ENCODE peak calls at places on chromosomes 16 and 17, in seven cellular contexts. One of them, this sample, is unnamed.

GRCh38 chr16:11016993-11017392 is 72.6 kb downstream of the CLEC16A start:
- DNase-seq in fibroblast of lung: peak; percentile 64
- DNase-seq in HCT116: peak; percentile 32
- DNase-seq in choroid plexus epithelial cell: peak; percentile 64
- DNase-seq in stomach: peak; percentile 78
- DNase-seq in Peyer's patch: no peak
- DNase-seq in fibroblast of villous mesenchyme: peak; percentile 76
- DNase-seq in this sample: no peak

GRCh38 chr16:75236736-75237397 is 14.6 kb downstream of the BCAR1 start:
- DNase-seq in fibroblast of lung: no peak
- DNase-seq in HCT116: no peak
- DNase-seq in choroid plexus epithelial cell: no peak
- DNase-seq in stomach: no peak
- DNase-seq in Peyer's patch: no peak
- DNase-seq in fibroblast of villous mesenchyme: no peak
- DNase-seq in this sample: no peak

GRCh38 chr17:67562036-67562435 is 155.7 kb upstream of the NOL11 start:
- DNase-seq in fibroblast of lung: no peak
- DNase-seq in HCT116: no peak
- DNase-seq in choroid plexus epithelial cell: no peak
- DNase-seq in stomach: no peak
- DNase-seq in Peyer's patch: no peak
- DNase-seq in fibroblast of villous mesenchyme: no peak
- DNase-seq in this sample: no peak

GRCh38 chr17:1996243-1997145 is 28.6 kb downstream of the RTN4RL1 start:
- DNase-seq in fibroblast of lung: no peak
- DNase-seq in HCT116: no peak
- DNase-seq in choroid plexus epithelial cell: no peak
- DNase-seq in stomach: no peak
- DNase-seq in Peyer's patch: no peak
- DNase-seq in fibroblast of villous mesenchyme: no peak
- DNase-seq in this sample: no peak

GRCh38 chr17:81004336-81005015 is 12.8 kb downstream of the CHMP6 start:
- DNase-seq in fibroblast of lung: no peak
- DNase-seq in HCT116: no peak
- DNase-seq in choroid plexus epithelial cell: no peak
- DNase-seq in stomach: no peak
- DNase-seq in Peyer's patch: no peak
- DNase-seq in fibroblast of villous mesenchyme: no peak
- DNase-seq in this sample: no peak

GRCh38 chr16:13098536-13098935 is 197.1 kb downstream of the SHISA9 start:
- DNase-seq in fibroblast of lung: no peak
- DNase-seq in HCT116: no peak
- DNase-seq in choroid plexus epithelial cell: no peak
- DNase-seq in stomach: no peak
- DNase-seq in Peyer's patch: no peak
- DNase-seq in fibroblast of villous mesenchyme: no peak
- DNase-seq in this sample: no peak

GRCh38 chr17:44444735-44445105 is 55.3 kb upstream of the ITGA2B start:
- DNase-seq in fibroblast of lung: peak; percentile 80
- DNase-seq in HCT116: no peak
- DNase-seq in choroid plexus epithelial cell: peak; percentile 78
- DNase-seq in stomach: no peak
- DNase-seq in Peyer's patch: no peak
- DNase-seq in fibroblast of villous mesenchyme: peak; percentile 68
- DNase-seq in this sample: no peak

GRCh38 chr16:19884021-19884485 is 595 bp downstream of the GPRC5B start:
- DNase-seq in fibroblast of lung: no peak
- DNase-seq in HCT116: no peak
- DNase-seq in choroid plexus epithelial cell: no peak
- DNase-seq in stomach: peak; percentile 32
- DNase-seq in Peyer's patch: no peak
- DNase-seq in fibroblast of villous mesenchyme: no peak
- DNase-seq in this sample: no peak

GRCh38 chr16:56347166-56347565 is 78.2 kb downstream of the AMFR start:
- DNase-seq in fibroblast of lung: no peak
- DNase-seq in HCT116: no peak
- DNase-seq in choroid plexus epithelial cell: no peak
- DNase-seq in stomach: no peak
- DNase-seq in Peyer's patch: no peak
- DNase-seq in fibroblast of villous mesenchyme: no peak
- DNase-seq in this sample: no peak

GRCh38 chr17:51147641-51148040 is 5.7 kb upstream of the NME1 start:
- DNase-seq in fibroblast of lung: no peak
- DNase-seq in HCT116: no peak
- DNase-seq in choroid plexus epithelial cell: no peak
- DNase-seq in stomach: no peak
- DNase-seq in Peyer's patch: no peak
- DNase-seq in fibroblast of villous mesenchyme: peak; percentile 39
- DNase-seq in this sample: no peak

GRCh38 chr16:22213801-22214200 is 7.7 kb downstream of the EEF2K start:
- DNase-seq in fibroblast of lung: no peak
- DNase-seq in HCT116: no peak
- DNase-seq in choroid plexus epithelial cell: no peak
- DNase-seq in stomach: no peak
- DNase-seq in Peyer's patch: no peak
- DNase-seq in fibroblast of villous mesenchyme: no peak
- DNase-seq in this sample: no peak

GRCh38 chr17:31587462-31587861 is 196.0 kb downstream of the RAB11FIP4 start:
- DNase-seq in fibroblast of lung: no peak
- DNase-seq in HCT116: no peak
- DNase-seq in choroid plexus epithelial cell: no peak
- DNase-seq in stomach: no peak
- DNase-seq in Peyer's patch: no peak
- DNase-seq in fibroblast of villous mesenchyme: no peak
- DNase-seq in this sample: no peak

GRCh38 chr16:15833551-15833950 is 23.3 kb downstream of the MYH11 start:
- DNase-seq in fibroblast of lung: no peak
- DNase-seq in HCT116: no peak
- DNase-seq in choroid plexus epithelial cell: no peak
- DNase-seq in stomach: no peak
- DNase-seq in Peyer's patch: no peak
- DNase-seq in fibroblast of villous mesenchyme: no peak
- DNase-seq in this sample: no peak

GRCh38 chr17:17681744-17682292 is 560 bp downstream of the RAI1 start:
- DNase-seq in fibroblast of lung: no peak
- DNase-seq in HCT116: no peak
- DNase-seq in choroid plexus epithelial cell: no peak
- DNase-seq in stomach: no peak
- DNase-seq in Peyer's patch: peak; percentile 54
- DNase-seq in fibroblast of villous mesenchyme: peak; percentile 32
- DNase-seq in this sample: peak; percentile 48

GRCh38 chr16:57628782-57629181 is 352 bp downstream of the ADGRG1 start:
- DNase-seq in fibroblast of lung: no peak
- DNase-seq in HCT116: no peak
- DNase-seq in choroid plexus epithelial cell: no peak
- DNase-seq in stomach: no peak
- DNase-seq in Peyer's patch: no peak
- DNase-seq in fibroblast of villous mesenchyme: no peak
- DNase-seq in this sample: no peak

GRCh38 chr16:79988721-79989220 is 388.2 kb upstream of the MAF start:
- DNase-seq in fibroblast of lung: no peak
- DNase-seq in HCT116: no peak
- DNase-seq in choroid plexus epithelial cell: peak; percentile 55
- DNase-seq in stomach: no peak
- DNase-seq in Peyer's patch: no peak
- DNase-seq in fibroblast of villous mesenchyme: no peak
- DNase-seq in this sample: no peak

GRCh38 chr17:59366040-59366757 is 34.7 kb downstream of the YPEL2 start:
- DNase-seq in fibroblast of lung: no peak
- DNase-seq in HCT116: no peak
- DNase-seq in choroid plexus epithelial cell: peak; percentile 62
- DNase-seq in stomach: peak; percentile 48
- DNase-seq in Peyer's patch: no peak
- DNase-seq in fibroblast of villous mesenchyme: no peak
- DNase-seq in this sample: no peak

GRCh38 chr17:14152726-14153125 is 83.4 kb downstream of the COX10 start:
- DNase-seq in fibroblast of lung: no peak
- DNase-seq in HCT116: no peak
- DNase-seq in choroid plexus epithelial cell: no peak
- DNase-seq in stomach: no peak
- DNase-seq in Peyer's patch: no peak
- DNase-seq in fibroblast of villous mesenchyme: no peak
- DNase-seq in this sample: no peak

GRCh38 chr17:27464431-27464830 is 8.2 kb downstream of the KSR1 start:
- DNase-seq in fibroblast of lung: no peak
- DNase-seq in HCT116: no peak
- DNase-seq in choroid plexus epithelial cell: no peak
- DNase-seq in stomach: no peak
- DNase-seq in Peyer's patch: no peak
- DNase-seq in fibroblast of villous mesenchyme: no peak
- DNase-seq in this sample: no peak

GRCh38 chr16:1946495-1947368 is 3.7 kb upstream of the MSRB1 start:
- DNase-seq in fibroblast of lung: no peak
- DNase-seq in HCT116: no peak
- DNase-seq in choroid plexus epithelial cell: no peak
- DNase-seq in stomach: no peak
- DNase-seq in Peyer's patch: no peak
- DNase-seq in fibroblast of villous mesenchyme: no peak
- DNase-seq in this sample: no peak

GRCh38 chr17:74569392-74570003 is 2.2 kb upstream of the CD300H start:
- DNase-seq in fibroblast of lung: peak; percentile 82
- DNase-seq in HCT116: peak; percentile 97
- DNase-seq in choroid plexus epithelial cell: peak; percentile 92
- DNase-seq in stomach: peak; percentile 35
- DNase-seq in Peyer's patch: no peak
- DNase-seq in fibroblast of villous mesenchyme: peak; percentile 96
- DNase-seq in this sample: no peak

GRCh38 chr17:63919311-63919723 is 678 bp upstream of the GH1 start:
- DNase-seq in fibroblast of lung: peak; percentile 49
- DNase-seq in HCT116: peak; percentile 59
- DNase-seq in choroid plexus epithelial cell: peak; percentile 75
- DNase-seq in stomach: peak; percentile 63
- DNase-seq in Peyer's patch: peak; percentile 77
- DNase-seq in fibroblast of villous mesenchyme: peak; percentile 53
- DNase-seq in this sample: peak; percentile 64

GRCh38 chr17:17934796-17935195 is 37.4 kb downstream of the TOM1L2 start:
- DNase-seq in fibroblast of lung: no peak
- DNase-seq in HCT116: no peak
- DNase-seq in choroid plexus epithelial cell: no peak
- DNase-seq in stomach: no peak
- DNase-seq in Peyer's patch: no peak
- DNase-seq in fibroblast of villous mesenchyme: no peak
- DNase-seq in this sample: no peak

GRCh38 chr17:27586203-27586701 is 44.7 kb upstream of the LGALS9 start:
- DNase-seq in fibroblast of lung: no peak
- DNase-seq in HCT116: no peak
- DNase-seq in choroid plexus epithelial cell: peak; percentile 75
- DNase-seq in stomach: no peak
- DNase-seq in Peyer's patch: no peak
- DNase-seq in fibroblast of villous mesenchyme: peak; percentile 79
- DNase-seq in this sample: no peak

GRCh38 chr16:17277981-17278381 is 192.8 kb downstream of the XYLT1 start:
- DNase-seq in fibroblast of lung: peak; percentile 15
- DNase-seq in HCT116: peak; percentile 24
- DNase-seq in choroid plexus epithelial cell: peak; percentile 7
- DNase-seq in stomach: peak; percentile 61
- DNase-seq in Peyer's patch: peak; percentile 53
- DNase-seq in fibroblast of villous mesenchyme: no peak
- DNase-seq in this sample: no peak
- TF ChIP-seq CTCF in fibroblast of lung: peak; percentile 25
- TF ChIP-seq CTCF in HCT116: peak; percentile 51
- TF ChIP-seq CTCF in choroid plexus epithelial cell: peak; percentile 31
- TF ChIP-seq CTCF in stomach: peak; percentile 44
- TF ChIP-seq CTCF in Peyer's patch: peak; percentile 64
- TF ChIP-seq CTCF in fibroblast of villous mesenchyme: peak; percentile 40
- TF ChIP-seq CTCF in this sample: no peak

GRCh38 chr17:77045441-77046041 is 95.2 kb upstream of the SEC14L1 start:
- DNase-seq in fibroblast of lung: no peak
- DNase-seq in HCT116: no peak
- DNase-seq in choroid plexus epithelial cell: peak; percentile 7
- DNase-seq in stomach: no peak
- DNase-seq in Peyer's patch: no peak
- DNase-seq in fibroblast of villous mesenchyme: no peak
- DNase-seq in this sample: no peak

GRCh38 chr17:77054926-77055325 is 85.8 kb upstream of the SEC14L1 start:
- DNase-seq in fibroblast of lung: no peak
- DNase-seq in HCT116: no peak
- DNase-seq in choroid plexus epithelial cell: no peak
- DNase-seq in stomach: no peak
- DNase-seq in Peyer's patch: no peak
- DNase-seq in fibroblast of villous mesenchyme: no peak
- DNase-seq in this sample: no peak

GRCh38 chr17:77049440-77049839 is 91.3 kb upstream of the SEC14L1 start:
- DNase-seq in fibroblast of lung: no peak
- DNase-seq in HCT116: peak; percentile 24
- DNase-seq in choroid plexus epithelial cell: no peak
- DNase-seq in stomach: no peak
- DNase-seq in Peyer's patch: no peak
- DNase-seq in fibroblast of villous mesenchyme: no peak
- DNase-seq in this sample: no peak
- TF ChIP-seq CTCF in fibroblast of lung: no peak
- TF ChIP-seq CTCF in HCT116: peak; percentile 35
- TF ChIP-seq CTCF in choroid plexus epithelial cell: no peak
- TF ChIP-seq CTCF in stomach: no peak
- TF ChIP-seq CTCF in Peyer's patch: no peak
- TF ChIP-seq CTCF in fibroblast of villous mesenchyme: no peak
- TF ChIP-seq CTCF in this sample: no peak

GRCh38 chr16:28607116-28607623 is 2.7 kb downstream of the SULT1A1 start:
- DNase-seq in fibroblast of lung: no peak
- DNase-seq in HCT116: no peak
- DNase-seq in choroid plexus epithelial cell: no peak
- DNase-seq in stomach: no peak
- DNase-seq in Peyer's patch: no peak
- DNase-seq in fibroblast of villous mesenchyme: no peak
- DNase-seq in this sample: no peak

GRCh38 chr16:28610595-28611270 is 889 bp upstream of the SULT1A1 start:
- DNase-seq in fibroblast of lung: no peak
- DNase-seq in HCT116: no peak
- DNase-seq in choroid plexus epithelial cell: no peak
- DNase-seq in stomach: peak; percentile 26
- DNase-seq in Peyer's patch: peak; percentile 12
- DNase-seq in fibroblast of villous mesenchyme: no peak
- DNase-seq in this sample: no peak

GRCh38 chr16:28606291-28607115 is 3.3 kb downstream of the SULT1A1 start:
- DNase-seq in fibroblast of lung: no peak
- DNase-seq in HCT116: no peak
- DNase-seq in choroid plexus epithelial cell: no peak
- DNase-seq in stomach: no peak
- DNase-seq in Peyer's patch: no peak
- DNase-seq in fibroblast of villous mesenchyme: no peak
- DNase-seq in this sample: no peak

GRCh38 chr16:28604186-28604565 is 5.7 kb downstream of the SULT1A1 start:
- DNase-seq in fibroblast of lung: no peak
- DNase-seq in HCT116: no peak
- DNase-seq in choroid plexus epithelial cell: no peak
- DNase-seq in stomach: no peak
- DNase-seq in Peyer's patch: no peak
- DNase-seq in fibroblast of villous mesenchyme: no peak
- DNase-seq in this sample: no peak

GRCh38 chr16:28609631-28610594 is at the start of gene SULT1A1:
- DNase-seq in fibroblast of lung: no peak
- DNase-seq in HCT116: no peak
- DNase-seq in choroid plexus epithelial cell: peak; percentile 40
- DNase-seq in stomach: peak; percentile 92
- DNase-seq in Peyer's patch: no peak
- DNase-seq in fibroblast of villous mesenchyme: no peak
- DNase-seq in this sample: no peak
- TF ChIP-seq CTCF in fibroblast of lung: no peak
- TF ChIP-seq CTCF in HCT116: no peak
- TF ChIP-seq CTCF in choroid plexus epithelial cell: no peak
- TF ChIP-seq CTCF in stomach: no peak
- TF ChIP-seq CTCF in Peyer's patch: no peak
- TF ChIP-seq CTCF in fibroblast of villous mesenchyme: no peak
- TF ChIP-seq CTCF in this sample: no peak

GRCh38 chr17:78345172-78345571 is 14.7 kb downstream of the SOCS3 start:
- DNase-seq in fibroblast of lung: no peak
- DNase-seq in HCT116: no peak
- DNase-seq in choroid plexus epithelial cell: no peak
- DNase-seq in stomach: no peak
- DNase-seq in Peyer's patch: no peak
- DNase-seq in fibroblast of villous mesenchyme: no peak
- DNase-seq in this sample: no peak
- TF ChIP-seq CTCF in fibroblast of lung: no peak
- TF ChIP-seq CTCF in HCT116: peak; percentile 19
- TF ChIP-seq CTCF in choroid plexus epithelial cell: peak; percentile 8
- TF ChIP-seq CTCF in stomach: no peak
- TF ChIP-seq CTCF in Peyer's patch: no peak
- TF ChIP-seq CTCF in fibroblast of villous mesenchyme: no peak
- TF ChIP-seq CTCF in this sample: no peak